ENCODE peak calls at places on chromosomes 3 and 15, in four cellular contexts. A, R, S and J are unnamed samples.

GRCh38 chr3:195181781-195182469 is 89.0 kb downstream of the XXYLT1 start:
- DNase-seq in A (no peak), S (peak), R (no peak), J (no peak)

GRCh38 chr3:197417451-197417850 is 119.0 kb upstream of the DLG1 start:
- DNase-seq in S (no peak), A (no peak), R (no peak), J (no peak)

GRCh38 chr3:184459355-184459754 is 79.5 kb downstream of the CHRD start:
- DNase-seq in S (peak), A (no peak), R (no peak), J (peak)

GRCh38 chr15:66163553-66163952 is 90.0 kb downstream of the MEGF11 start:
- DNase-seq in A (no peak), R (no peak), S (no peak), J (no peak)

GRCh38 chr3:52093751-52094525 is 37.6 kb upstream of the DUSP7 start:
- DNase-seq in A (no peak), R (no peak), S (peak), J (peak)

GRCh38 chr15:72706266-72706665 is 20.3 kb downstream of the BBS4 start:
- DNase-seq in S (peak), A (no peak), R (no peak), J (no peak)

GRCh38 chr15:45254405-45255293 is 2.6 kb downstream of the SLC28A2 start:
- DNase-seq in A (no peak), R (no peak), S (peak), J (no peak)

GRCh38 chr3:106139834-106140233 is 271.0 kb upstream of the CBLB start:
- DNase-seq in A (no peak), R (no peak), S (no peak), J (no peak)

GRCh38 chr3:155785662-155786295 is 20.3 kb downstream of the C3orf33 start:
- DNase-seq in S (no peak), A (no peak), R (no peak), J (no peak)

GRCh38 chr15:38961886-38962285 is 397.3 kb upstream of the RASGRP1 start:
- DNase-seq in S (no peak), R (no peak), A (no peak), J (peak)

GRCh38 chr3:58464875-58465274 is 27.0 kb upstream of the KCTD6 start:
- DNase-seq in S (no peak), R (no peak), A (no peak), J (no peak)

GRCh38 chr3:101383656-101384055 is 63.3 kb upstream of the IMPG2 start:
- DNase-seq in S (no peak), R (no peak), A (no peak), J (no peak)

GRCh38 chr15:31383150-31383549 is 56.5 kb downstream of the KLF13 start:
- DNase-seq in S (no peak), R (no peak), A (no peak), J (no peak)

GRCh38 chr3:179772297-179772696 is 119.5 kb downstream of the USP13 start:
- DNase-seq in R (no peak), S (no peak), A (no peak), J (no peak)